ENCODE peak calls at places on chromosomes 16 and 17, in six cellular contexts. J is NCI-H460; O is stimulated activated CD8-positive, alpha-beta memory T cell treated with anti-CD3 and anti-CD28 coated beads, Interleukin-7, amount 100 ng/mL, for 1 hour; I is stimulated activated CD4-positive, alpha-beta T cell treated with anti-CD3 and anti-CD28 coated beads, Interleukin-1b, Interleukin-23, amount 100 ng/mL, for 4 hours; R is NCI-H510A; Q is GM06990. K is an unnamed sample.

GRCh38 chr16:66324785-66325184 is 41.7 kb upstream of the CDH5 start:
- DNase-seq in J (peak), O (no peak), I (no peak), R (peak), Q (no peak), K (no peak)

GRCh38 chr17:1001640-1002411 is 4.9 kb downstream of the TIMM22 start:
- DNase-seq in J (no peak), O (no peak), I (no peak), R (no peak), Q (no peak), K (no peak)

GRCh38 chr16:48961546-48961945 is 320.1 kb downstream of the CBLN1 start:
- DNase-seq in J (no peak), O (no peak), I (no peak), R (no peak), Q (no peak), K (no peak)

GRCh38 chr17:57939797-57940196 is 15.4 kb downstream of the CUEDC1 start:
- DNase-seq in J (no peak), O (no peak), I (no peak), R (peak), Q (peak), K (no peak)

GRCh38 chr17:62681061-62681938 is 53.8 kb downstream of the MRC2 start:
- DNase-seq in J (no peak), O (no peak), I (no peak), R (no peak), Q (no peak), K (no peak)

GRCh38 chr16:81723098-81723723 is 55.9 kb upstream of the PLCG2 start:
- DNase-seq in J (peak), O (no peak), I (no peak), R (peak), Q (peak), K (no peak)

GRCh38 chr16:89050119-89050867 is 43.4 kb upstream of the ACSF3 start:
- DNase-seq in J (no peak), O (no peak), I (no peak), R (no peak), Q (no peak), K (no peak)

GRCh38 chr16:88747588-88748301 is 37.3 kb downstream of the PIEZO1 start:
- DNase-seq in J (peak), O (no peak), I (no peak), R (no peak), Q (peak), K (no peak)

GRCh38 chr17:4833941-4834501 is 881 bp downstream of the MINK1 start:
- DNase-seq in J (no peak), O (no peak), I (peak), R (peak), Q (no peak), K (no peak)

GRCh38 chr17:50264263-50265113 is 9.8 kb upstream of the TMEM92 start:
- DNase-seq in J (no peak), O (no peak), I (no peak), R (no peak), Q (no peak), K (no peak)

GRCh38 chr16:81473561-81473960 is 29.0 kb downstream of the CMIP start:
- DNase-seq in J (no peak), O (no peak), I (no peak), R (no peak), Q (no peak), K (no peak)

GRCh38 chr16:75491876-75492275 is 3.4 kb downstream of the CHST6 start:
- DNase-seq in J (no peak), O (no peak), I (no peak), R (no peak), Q (no peak), K (no peak)

GRCh38 chr16:62829615-62830014 is 793.4 kb upstream of the CDH8 start:
- DNase-seq in J (no peak), O (no peak), I (no peak), R (no peak), Q (peak), K (no peak)